ENCODE peak calls at places on chromosomes 13 and 19, in five cellular contexts. Q is H1, D is PC-9, V is fibroblast of lung, A is GM23248. Y is an unnamed sample. For H3K36me3, the result is how much of the 10 kb centered on the place peaks cover.

GRCh38 chr19:47765522-47766358 is 12.8 kb upstream of the SELENOW start:
- DNase-seq in Q (no peak), D (peak), V (peak), A (peak), Y (peak)

GRCh38 chr13:99908129-99908805 is 63.3 kb downstream of the ZIC5 start:
- DNase-seq in Q (no peak), D (no peak), V (peak), A (no peak), Y (no peak)

GRCh38 chr19:33374406-33374703 is 846 bp downstream of the CEBPG start:
- DNase-seq in Q (no peak), D (no peak), V (peak), A (peak), Y (peak)

GRCh38 chr13:114035583-114036501 is 62.0 kb upstream of the C13orf46 start:
- DNase-seq in Q (no peak), D (no peak), V (peak), A (peak), Y (no peak)

GRCh38 chr13:114148521-114148855 is 16.1 kb upstream of the RASA3 start:
- DNase-seq in Q (no peak), D (no peak), V (no peak), A (no peak), Y (peak)

GRCh38 chr13:98994896-98995295 is 17.0 kb upstream of the DOCK9 start:
- DNase-seq in Q (no peak), D (no peak), V (no peak), A (no peak), Y (no peak)

GRCh38 chr19:3335431-3336350 is 30.7 kb upstream of the NFIC start:
- DNase-seq in Q (no peak), D (no peak), V (peak), A (peak), Y (peak)

GRCh38 chr19:46849610-46850009 is 1.0 kb downstream of the AP2S1 start:
- DNase-seq in Q (no peak), D (peak), V (no peak), A (peak), Y (peak)

GRCh38 chr19:41616785-41617621 is 9.9 kb downstream of the CEACAM4 start:
- DNase-seq in Q (no peak), D (peak), V (peak), A (peak), Y (no peak)

GRCh38 chr19:41570639-41571112 is 5.3 kb upstream of the CEACAM21 start:
- DNase-seq in Q (peak), D (peak), V (peak), A (peak), Y (peak)

GRCh38 chr19:15112385-15112784 is 5.2 kb downstream of the SYDE1 start:
- DNase-seq in Q (no peak), D (no peak), V (no peak), A (peak), Y (peak)
- H3K36me3 ChIP-seq in Q (half or more), D (under half), V (half or more), A (under half), Y (half or more)

DNA sequence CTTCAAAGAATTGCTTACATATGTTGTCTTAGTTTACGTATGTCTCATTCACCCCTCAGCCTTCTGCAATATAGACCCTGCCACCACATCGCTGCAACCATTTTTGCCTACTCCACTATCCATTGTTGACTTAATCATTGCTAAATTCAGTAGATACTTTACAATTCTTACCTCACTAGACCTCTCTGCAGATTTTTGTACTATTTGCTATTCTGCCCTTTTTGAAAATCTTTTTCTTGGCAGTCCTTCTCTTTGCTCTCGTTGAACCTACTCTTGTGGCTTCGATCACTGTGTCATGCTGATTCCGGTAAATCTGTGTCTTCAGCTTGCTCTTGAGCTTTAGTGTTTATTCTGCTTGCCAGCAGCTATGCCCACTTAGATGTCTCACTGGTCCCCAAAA is 81.2 kb downstream of the CDK8 start:
- DNase-seq in Q (no peak), D (no peak), V (no peak), A (no peak), Y (no peak)
- H3K4me2 ChIP-seq in Q (no peak), D (no peak), V (no peak), A (no peak), Y (no peak)

DNA sequence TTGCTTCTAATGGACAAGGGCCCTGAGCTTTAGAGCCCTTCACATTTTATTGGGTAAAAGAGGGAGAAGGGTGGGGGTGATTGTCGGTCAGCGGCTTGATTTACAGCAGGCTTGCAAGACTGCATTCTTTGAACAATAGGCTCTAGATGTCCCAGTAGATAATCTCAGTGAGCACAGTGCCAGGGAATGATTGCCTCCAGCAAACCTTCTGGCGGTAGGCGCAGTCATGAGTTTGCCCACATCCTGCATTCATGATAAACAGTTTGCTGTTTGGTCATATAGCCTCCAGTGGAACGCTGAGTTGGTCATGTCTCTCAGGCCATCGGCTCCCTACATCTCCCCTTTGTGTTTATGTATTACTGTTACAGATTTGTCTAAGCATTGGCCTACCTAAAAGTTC is 12.6 kb downstream of the ZNF528 start:
- DNase-seq in Q (no peak), D (no peak), V (no peak), A (no peak), Y (no peak)
- H3K36me3 ChIP-seq in Q (under half), D (under half), V (under half), A (half or more), Y (half or more)

GRCh38 chr19:18385675-18386542 is at the start of gene GDF15:
- DNase-seq in Q (no peak), D (peak), V (peak), A (peak), Y (peak)

GRCh38 chr19:18387395-18387794 is 1.4 kb downstream of the GDF15 start:
- DNase-seq in Q (no peak), D (no peak), V (no peak), A (no peak), Y (peak)

GRCh38 chr19:18385359-18385674 is 641 bp upstream of the GDF15 start:
- DNase-seq in Q (no peak), D (no peak), V (no peak), A (no peak), Y (no peak)

GRCh38 chr19:18386543-18387251 is 739 bp downstream of the GDF15 start:
- DNase-seq in Q (no peak), D (no peak), V (no peak), A (peak), Y (peak)

GRCh38 chr19:18384775-18385174 is 1.2 kb upstream of the GDF15 start:
- DNase-seq in Q (no peak), D (no peak), V (no peak), A (no peak), Y (no peak)
- H3K4me2 ChIP-seq in Q (no peak), D (peak), V (no peak), A (no peak), Y (no peak)

GRCh38 chr19:14407889-14408640 is 11.1 kb downstream of the DDX39A start:
- DNase-seq in Q (no peak), D (no peak), V (no peak), A (no peak), Y (no peak)

GRCh38 chr19:14404322-14404721 is 14.8 kb downstream of the DDX39A start:
- DNase-seq in Q (no peak), D (no peak), V (no peak), A (no peak), Y (no peak)

GRCh38 chr19:14405758-14406644 is 13.1 kb downstream of the DDX39A start:
- DNase-seq in Q (peak), D (peak), V (peak), A (peak), Y (peak)

GRCh38 chr19:14406645-14407331 is 12.4 kb downstream of the DDX39A start:
- DNase-seq in Q (no peak), D (no peak), V (no peak), A (no peak), Y (no peak)

DNA sequence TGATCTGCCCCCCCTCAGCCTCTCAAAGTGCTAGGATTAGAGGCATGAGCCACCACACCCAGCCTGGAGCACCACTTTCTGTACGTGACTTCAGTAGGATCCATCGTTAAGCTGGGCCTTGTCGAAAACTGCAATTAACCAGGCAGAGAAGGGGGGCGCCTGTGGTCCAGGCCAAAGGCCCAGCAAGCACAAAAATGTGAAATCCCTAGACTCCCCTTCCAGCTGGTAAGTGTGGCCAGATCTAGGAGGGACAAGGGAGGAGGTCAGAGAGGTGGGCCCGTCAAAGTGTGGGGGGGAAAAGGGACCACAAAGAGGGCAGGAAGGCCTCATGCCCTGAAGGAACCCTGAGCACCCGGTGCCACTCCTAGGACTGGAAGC is 13.8 kb downstream of the DDX39A start:
- DNase-seq in Q (no peak), D (no peak), V (no peak), A (no peak), Y (no peak)
- H3K36me3 ChIP-seq in Q (under half), D (under half), V (half or more), A (under half), Y (half or more)

DNA sequence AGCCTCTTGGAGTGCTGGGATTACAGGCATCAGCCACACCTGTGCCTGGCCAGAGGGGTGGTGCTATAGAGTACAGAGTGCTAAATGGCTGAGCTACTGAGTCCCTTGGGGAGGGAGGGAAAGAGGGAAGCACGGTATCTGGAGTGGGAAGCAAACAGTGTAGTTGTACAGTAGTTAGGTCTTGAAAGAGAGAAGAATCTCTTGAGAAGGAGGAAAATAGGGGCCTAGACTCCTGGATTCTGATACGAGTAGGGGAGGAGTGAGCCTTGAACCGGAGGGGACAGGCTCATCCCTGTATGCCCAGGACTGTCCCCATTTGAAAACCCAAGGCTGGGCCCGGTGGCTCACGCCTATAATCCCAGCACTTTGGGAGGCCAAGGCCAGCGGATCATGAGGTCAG is 5.1 kb downstream of the MYADM start:
- DNase-seq in Q (no peak), D (no peak), V (no peak), A (no peak), Y (peak)
- H3K4me2 ChIP-seq in Q (no peak), D (no peak), V (no peak), A (no peak), Y (no peak)

GRCh38 chr19:43727593-43727853 is 11.6 kb downstream of the IRGC start:
- DNase-seq in Q (no peak), D (no peak), V (no peak), A (no peak), Y (no peak)

GRCh38 chr19:43735013-43735412 is 19.1 kb downstream of the IRGC start:
- DNase-seq in Q (no peak), D (no peak), V (no peak), A (no peak), Y (no peak)

GRCh38 chr19:43731854-43732253 is 16.0 kb downstream of the IRGC start:
- DNase-seq in Q (no peak), D (no peak), V (no peak), A (no peak), Y (no peak)

GRCh38 chr19:43726736-43727592 is 11.1 kb downstream of the IRGC start:
- DNase-seq in Q (no peak), D (no peak), V (no peak), A (peak), Y (peak)

DNA sequence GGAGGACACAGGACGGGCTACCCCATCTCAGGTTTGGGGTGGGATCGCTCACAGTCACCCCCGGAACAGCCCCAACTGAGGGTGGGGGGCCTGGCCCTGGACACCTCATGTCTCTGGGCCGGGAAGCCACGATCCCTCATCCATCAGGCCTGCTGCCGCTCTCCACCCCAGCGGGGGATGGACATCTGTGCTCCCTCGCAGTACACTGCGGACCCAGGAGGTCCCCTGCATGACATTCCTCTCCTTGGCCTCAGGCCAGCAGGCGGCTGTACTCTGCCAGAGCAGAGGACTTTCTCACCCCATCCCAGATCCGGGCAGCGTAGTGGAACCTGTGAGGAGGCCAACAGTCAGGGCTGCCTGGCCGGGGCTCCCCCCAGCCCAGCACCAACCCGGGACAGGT is 15.5 kb downstream of the IRGC start:
- DNase-seq in Q (no peak), D (no peak), V (no peak), A (no peak), Y (no peak)
- H3K36me3 ChIP-seq in Q (under half), D (under half), V (under half), A (under half), Y (half or more)

DNA sequence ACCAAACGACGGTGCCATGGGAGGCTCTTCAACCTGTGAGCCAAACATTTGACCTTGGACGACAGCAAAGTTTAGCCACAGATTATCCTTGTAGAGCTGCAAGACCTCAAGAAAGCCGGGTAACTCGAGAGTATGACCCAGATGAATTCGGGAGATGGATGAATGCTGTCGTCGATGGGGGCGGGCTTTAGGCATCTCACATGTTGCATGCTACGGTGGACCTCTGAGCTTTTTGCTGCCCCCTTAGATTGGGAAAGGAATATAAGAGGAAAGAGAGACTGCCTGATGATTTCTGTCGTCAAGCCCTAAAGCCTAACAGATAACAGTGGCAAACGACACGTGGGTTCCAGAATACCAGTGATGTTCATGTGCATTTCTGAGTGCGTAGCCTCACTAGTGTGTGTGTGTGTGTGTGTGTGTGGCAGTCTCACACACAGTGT is 716 bp upstream of the ABCC4 start:
- DNase-seq in Q (no peak), D (no peak), V (no peak), A (no peak), Y (no peak)
- H3K4me2 ChIP-seq in Q (peak), D (peak), V (peak), A (peak), Y (peak)

Y was measured in osteoblast.